ENCODE peak calls at places on chromosome 13, in eight cellular contexts. One of them, this sample, is unnamed.

GRCh38 chr13:99374169-99374991 is 67.2 kb upstream of the GPR183 start:
- DNase-seq in heart left ventricle: no peak
- DNase-seq in Peyer's patch: peak; percentile 86
- DNase-seq in adrenal gland: peak; percentile 25
- DNase-seq in transverse colon: no peak
- DNase-seq in esophagus squamous epithelium: no peak
- DNase-seq in body of pancreas: no peak
- DNase-seq in uterus: no peak
- DNase-seq in this sample: no peak

GRCh38 chr13:51728275-51728673 is 75.7 kb downstream of the DHRS12 start:
- DNase-seq in heart left ventricle: no peak
- DNase-seq in Peyer's patch: no peak
- DNase-seq in adrenal gland: no peak
- DNase-seq in transverse colon: no peak
- DNase-seq in esophagus squamous epithelium: no peak
- DNase-seq in body of pancreas: no peak
- DNase-seq in uterus: no peak
- DNase-seq in this sample: no peak

GRCh38 chr13:111251646-111252448 is 68.6 kb upstream of the TEX29 start:
- DNase-seq in heart left ventricle: no peak
- DNase-seq in Peyer's patch: no peak
- DNase-seq in adrenal gland: no peak
- DNase-seq in transverse colon: no peak
- DNase-seq in esophagus squamous epithelium: no peak
- DNase-seq in body of pancreas: no peak
- DNase-seq in uterus: no peak
- DNase-seq in this sample: no peak

GRCh38 chr13:110310541-110311491 is 3.7 kb downstream of the COL4A2 start:
- DNase-seq in heart left ventricle: peak; percentile 10
- DNase-seq in Peyer's patch: peak; percentile 9
- DNase-seq in adrenal gland: no peak
- DNase-seq in transverse colon: no peak
- DNase-seq in esophagus squamous epithelium: no peak
- DNase-seq in body of pancreas: no peak
- DNase-seq in uterus: peak; percentile 11
- DNase-seq in this sample: no peak

GRCh38 chr13:41418751-41419150 is 38.6 kb upstream of the RGCC start:
- DNase-seq in heart left ventricle: no peak
- DNase-seq in Peyer's patch: no peak
- DNase-seq in adrenal gland: no peak
- DNase-seq in transverse colon: no peak
- DNase-seq in esophagus squamous epithelium: no peak
- DNase-seq in body of pancreas: no peak
- DNase-seq in uterus: no peak
- DNase-seq in this sample: no peak

GRCh38 chr13:90808838-90809237 is 538.6 kb upstream of the MIR17HG start:
- DNase-seq in heart left ventricle: no peak
- DNase-seq in Peyer's patch: no peak
- DNase-seq in adrenal gland: no peak
- DNase-seq in transverse colon: no peak
- DNase-seq in esophagus squamous epithelium: no peak
- DNase-seq in body of pancreas: no peak
- DNase-seq in uterus: no peak
- DNase-seq in this sample: no peak

GRCh38 chr13:90105276-90105675 is 1242.2 kb upstream of the MIR17HG start:
- DNase-seq in heart left ventricle: no peak
- DNase-seq in Peyer's patch: no peak
- DNase-seq in adrenal gland: no peak
- DNase-seq in transverse colon: no peak
- DNase-seq in esophagus squamous epithelium: no peak
- DNase-seq in body of pancreas: no peak
- DNase-seq in uterus: no peak
- DNase-seq in this sample: no peak

GRCh38 chr13:113581871-113582270 is 2.7 kb upstream of the TFDP1 start:
- DNase-seq in heart left ventricle: no peak
- DNase-seq in Peyer's patch: peak; percentile 4
- DNase-seq in adrenal gland: peak; percentile 41
- DNase-seq in transverse colon: no peak
- DNase-seq in esophagus squamous epithelium: no peak
- DNase-seq in body of pancreas: no peak
- DNase-seq in uterus: no peak
- DNase-seq in this sample: no peak

GRCh38 chr13:47085346-47085745 is 188.5 kb upstream of the HTR2A start:
- DNase-seq in heart left ventricle: no peak
- DNase-seq in Peyer's patch: no peak
- DNase-seq in adrenal gland: no peak
- DNase-seq in transverse colon: no peak
- DNase-seq in esophagus squamous epithelium: no peak
- DNase-seq in body of pancreas: no peak
- DNase-seq in uterus: no peak
- DNase-seq in this sample: no peak

GRCh38 chr13:32022292-32022691 is 9.3 kb upstream of the FRY start:
- DNase-seq in heart left ventricle: peak; percentile 40
- DNase-seq in Peyer's patch: no peak
- DNase-seq in adrenal gland: no peak
- DNase-seq in transverse colon: no peak
- DNase-seq in esophagus squamous epithelium: no peak
- DNase-seq in body of pancreas: no peak
- DNase-seq in uterus: peak; percentile 49
- DNase-seq in this sample: no peak

GRCh38 chr13:40336228-40337221 is 329.9 kb downstream of the FOXO1 start:
- DNase-seq in heart left ventricle: no peak
- DNase-seq in Peyer's patch: no peak
- DNase-seq in adrenal gland: no peak
- DNase-seq in transverse colon: no peak
- DNase-seq in esophagus squamous epithelium: no peak
- DNase-seq in body of pancreas: peak; percentile 72
- DNase-seq in uterus: no peak
- DNase-seq in this sample: no peak

GRCh38 chr13:107367258-107367657 is 799.3 kb upstream of the ARGLU1 start:
- DNase-seq in heart left ventricle: no peak
- DNase-seq in Peyer's patch: no peak
- DNase-seq in adrenal gland: no peak
- DNase-seq in transverse colon: no peak
- DNase-seq in esophagus squamous epithelium: no peak
- DNase-seq in body of pancreas: no peak
- DNase-seq in uterus: no peak
- DNase-seq in this sample: no peak

GRCh38 chr13:44814144-44814543 is 175.1 kb downstream of the NUFIP1 start:
- DNase-seq in heart left ventricle: no peak
- DNase-seq in Peyer's patch: no peak
- DNase-seq in adrenal gland: no peak
- DNase-seq in transverse colon: no peak
- DNase-seq in esophagus squamous epithelium: no peak
- DNase-seq in body of pancreas: no peak
- DNase-seq in uterus: no peak
- DNase-seq in this sample: no peak

GRCh38 chr13:50635504-50635903 is 208.0 kb downstream of the DLEU7 start:
- DNase-seq in heart left ventricle: peak; percentile 35
- DNase-seq in Peyer's patch: peak; percentile 51
- DNase-seq in adrenal gland: peak; percentile 76
- DNase-seq in transverse colon: peak; percentile 18
- DNase-seq in esophagus squamous epithelium: no peak
- DNase-seq in body of pancreas: peak; percentile 13
- DNase-seq in uterus: peak; percentile 57
- DNase-seq in this sample: no peak

GRCh38 chr13:99123101-99124045 is 77.3 kb upstream of the UBAC2 start:
- DNase-seq in heart left ventricle: no peak
- DNase-seq in Peyer's patch: no peak
- DNase-seq in adrenal gland: no peak
- DNase-seq in transverse colon: no peak
- DNase-seq in esophagus squamous epithelium: no peak
- DNase-seq in body of pancreas: no peak
- DNase-seq in uterus: no peak
- DNase-seq in this sample: no peak

GRCh38 chr13:59094149-59094548 is 1069.6 kb downstream of the DIAPH3 start:
- DNase-seq in heart left ventricle: no peak
- DNase-seq in Peyer's patch: no peak
- DNase-seq in adrenal gland: no peak
- DNase-seq in transverse colon: no peak
- DNase-seq in esophagus squamous epithelium: no peak
- DNase-seq in body of pancreas: no peak
- DNase-seq in uterus: no peak
- DNase-seq in this sample: no peak

GRCh38 chr13:30659980-30660379 is 42.3 kb downstream of the USPL1 start:
- DNase-seq in heart left ventricle: no peak
- DNase-seq in Peyer's patch: no peak
- DNase-seq in adrenal gland: no peak
- DNase-seq in transverse colon: no peak
- DNase-seq in esophagus squamous epithelium: no peak
- DNase-seq in body of pancreas: no peak
- DNase-seq in uterus: no peak
- DNase-seq in this sample: no peak
- H3K27ac ChIP-seq in heart left ventricle: no peak overlapping the region
- H3K27ac ChIP-seq in Peyer's patch: no peak overlapping the region
- H3K27ac ChIP-seq in adrenal gland: no peak overlapping the region
- H3K27ac ChIP-seq in transverse colon: no peak overlapping the region
- H3K27ac ChIP-seq in esophagus squamous epithelium: no peak overlapping the region
- H3K27ac ChIP-seq in body of pancreas: no peak overlapping the region
- H3K27ac ChIP-seq in uterus: no peak overlapping the region
- H3K27ac ChIP-seq in this sample: no peak overlapping the region

GRCh38 chr13:39129253-39129652 is 91.0 kb downstream of the NHLRC3 start:
- DNase-seq in heart left ventricle: no peak
- DNase-seq in Peyer's patch: no peak
- DNase-seq in adrenal gland: no peak
- DNase-seq in transverse colon: no peak
- DNase-seq in esophagus squamous epithelium: no peak
- DNase-seq in body of pancreas: no peak
- DNase-seq in uterus: no peak
- DNase-seq in this sample: no peak
- TF ChIP-seq POLR2A in heart left ventricle: no peak
- TF ChIP-seq POLR2A in Peyer's patch: no peak
- TF ChIP-seq POLR2A in adrenal gland: no peak
- TF ChIP-seq POLR2A in transverse colon: no peak
- TF ChIP-seq POLR2A in esophagus squamous epithelium: no peak
- TF ChIP-seq POLR2A in body of pancreas: no peak
- TF ChIP-seq POLR2A in uterus: no peak
- TF ChIP-seq POLR2A in this sample: no peak

DNA sequence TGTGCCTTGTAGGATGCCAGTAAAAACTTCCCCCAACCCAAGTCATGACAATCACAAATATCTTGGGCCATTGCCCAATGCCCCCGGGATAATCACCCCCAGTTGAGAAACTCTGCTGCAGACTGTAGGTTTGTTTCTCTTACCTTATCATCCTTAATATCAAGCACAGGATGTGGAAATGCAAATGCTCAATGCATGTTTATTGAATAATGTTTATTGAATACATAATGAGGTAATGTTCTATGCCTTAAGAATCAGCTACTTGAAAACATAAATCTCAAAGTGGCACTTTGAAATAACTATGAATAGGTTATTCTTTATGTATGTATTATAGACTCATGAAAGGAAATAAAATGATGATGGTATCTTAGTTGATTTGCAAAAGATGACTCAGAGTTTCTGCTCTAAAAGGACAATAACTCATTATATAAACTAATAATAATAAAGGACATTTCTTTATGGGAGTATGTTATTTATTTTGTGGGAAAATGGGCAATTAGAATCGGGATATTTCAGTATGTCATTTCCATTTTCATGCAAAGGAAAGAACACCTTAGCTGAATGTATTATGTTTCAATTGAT is 414.2 kb downstream of the EFNB2 start:
- DNase-seq in heart left ventricle: no peak
- DNase-seq in Peyer's patch: no peak
- DNase-seq in adrenal gland: no peak
- DNase-seq in transverse colon: no peak
- DNase-seq in esophagus squamous epithelium: no peak
- DNase-seq in body of pancreas: no peak
- DNase-seq in uterus: no peak
- DNase-seq in this sample: no peak
- H3K4me1 ChIP-seq in heart left ventricle: peaks cover 11% of the 10 kb centered on the region
- H3K4me1 ChIP-seq in Peyer's patch: no peaks in the 10 kb centered on the region
- H3K4me1 ChIP-seq in adrenal gland: no peaks in the 10 kb centered on the region
- H3K4me1 ChIP-seq in transverse colon: no peaks in the 10 kb centered on the region
- H3K4me1 ChIP-seq in esophagus squamous epithelium: no peaks in the 10 kb centered on the region
- H3K4me1 ChIP-seq in body of pancreas: no peaks in the 10 kb centered on the region
- H3K4me1 ChIP-seq in uterus: no peaks in the 10 kb centered on the region
- H3K4me1 ChIP-seq in this sample: no peaks in the 10 kb centered on the region

DNA sequence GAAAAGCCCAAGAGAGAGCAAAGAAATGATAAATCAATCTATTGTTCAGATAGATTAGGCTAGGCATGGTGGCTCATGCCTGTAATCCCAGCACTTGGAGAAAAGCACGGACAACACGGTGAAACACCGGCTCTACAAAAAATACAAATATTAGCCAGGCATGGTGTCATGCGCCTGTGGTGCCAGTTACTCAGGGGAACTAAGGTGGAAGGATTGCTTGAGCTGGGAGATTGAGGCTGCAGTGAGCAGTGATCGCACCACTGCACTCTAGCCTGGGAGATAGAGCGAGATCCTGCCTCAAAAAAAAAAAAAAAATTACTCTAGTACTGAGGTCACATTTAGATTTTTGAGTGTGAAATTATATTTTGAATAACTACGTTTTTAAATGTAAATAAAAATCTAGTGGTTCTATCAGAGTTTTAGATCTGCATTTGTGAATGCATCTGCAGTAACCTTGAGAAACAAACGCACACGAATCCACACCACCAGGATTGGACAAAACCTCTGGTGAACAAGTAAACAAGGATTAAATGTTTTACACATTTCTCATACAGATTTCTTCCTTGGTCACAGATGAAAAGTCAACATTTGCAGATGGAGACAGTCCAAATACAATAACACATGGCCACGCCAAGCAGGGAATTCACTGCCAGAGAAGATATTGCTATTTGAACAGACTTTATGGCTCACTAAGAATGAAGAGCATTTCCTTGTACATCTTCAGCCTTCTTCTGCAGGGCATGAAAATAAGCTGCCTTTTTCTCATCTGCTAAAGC is 917.6 kb downstream of the PCDH9 start:
- DNase-seq in heart left ventricle: no peak
- DNase-seq in Peyer's patch: no peak
- DNase-seq in adrenal gland: no peak
- DNase-seq in transverse colon: peak; percentile 44
- DNase-seq in esophagus squamous epithelium: no peak
- DNase-seq in body of pancreas: peak; percentile 37
- DNase-seq in uterus: no peak
- DNase-seq in this sample: no peak
- H3K27ac ChIP-seq in heart left ventricle: no peak overlapping the region
- H3K27ac ChIP-seq in Peyer's patch: no peak overlapping the region
- H3K27ac ChIP-seq in adrenal gland: no peak overlapping the region
- H3K27ac ChIP-seq in transverse colon: no peak overlapping the region
- H3K27ac ChIP-seq in esophagus squamous epithelium: no peak overlapping the region
- H3K27ac ChIP-seq in body of pancreas: no peak overlapping the region
- H3K27ac ChIP-seq in uterus: no peak overlapping the region
- H3K27ac ChIP-seq in this sample: no peak overlapping the region

DNA sequence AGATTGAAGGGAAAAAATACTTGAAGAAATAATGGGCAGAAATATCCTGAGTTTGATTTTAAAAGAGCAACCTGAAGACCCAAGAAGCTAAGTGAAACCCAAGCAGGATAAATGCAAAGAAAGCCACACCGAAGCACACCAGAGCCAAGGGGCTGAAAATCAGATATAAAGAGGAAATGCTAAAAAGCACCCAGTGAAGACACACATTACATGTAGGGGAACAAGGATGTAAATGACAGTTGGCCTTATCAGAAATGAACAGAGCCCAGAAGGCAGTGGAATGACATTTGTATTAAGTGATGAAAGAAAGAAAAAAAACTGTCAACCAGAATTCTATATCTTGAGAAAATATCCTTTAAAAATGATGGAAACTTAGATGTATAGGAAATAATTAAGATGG is 139.1 kb downstream of the SLC7A1 start:
- DNase-seq in heart left ventricle: no peak
- DNase-seq in Peyer's patch: no peak
- DNase-seq in adrenal gland: no peak
- DNase-seq in transverse colon: no peak
- DNase-seq in esophagus squamous epithelium: no peak
- DNase-seq in body of pancreas: no peak
- DNase-seq in uterus: no peak
- DNase-seq in this sample: no peak
- TF ChIP-seq POLR2A in heart left ventricle: no peak
- TF ChIP-seq POLR2A in Peyer's patch: no peak
- TF ChIP-seq POLR2A in adrenal gland: no peak
- TF ChIP-seq POLR2A in transverse colon: no peak
- TF ChIP-seq POLR2A in esophagus squamous epithelium: no peak
- TF ChIP-seq POLR2A in body of pancreas: no peak
- TF ChIP-seq POLR2A in uterus: no peak
- TF ChIP-seq POLR2A in this sample: no peak

This sample was measured in right lobe of liver.